ENCODE peak calls at places on chromosomes 5 and 9, in ten cellular contexts. R is AML-193; Y is effector memory CD4-positive, alpha-beta T cell; S is C1 segment of cervical spinal cord; A is IMR-90; M is T-helper 2 cell; J is activated T-cell treated with anti-CD3 and anti-CD28 coated beads, Interleukin-2, amount 50 U/mL, for 4 hours; D is A549; F is heart right ventricle; W is iris pigment epithelial cell. H is an unnamed sample.

GRCh38 chr5:16411741-16412455 is 53.7 kb downstream of the ZNF622 start:
- DNase-seq in R (no peak), Y (no peak), S (no peak), A (peak; percentile 46), M (no peak), J (no peak), D (no peak), F (no peak), W (peak; percentile 4), H (no peak)

GRCh38 chr9:16458696-16459420 is 411.6 kb downstream of the BNC2 start:
- DNase-seq in R (no peak), Y (no peak), S (no peak), A (peak; percentile 76), M (no peak), J (no peak), D (no peak), F (no peak), W (peak; percentile 63), H (no peak)

GRCh38 chr5:157159209-157159751 is 6.8 kb downstream of the GARIN3 start:
- DNase-seq in R (no peak), Y (peak; percentile 27), S (no peak), A (no peak), M (peak; percentile 92), J (no peak), D (no peak), F (no peak), W (no peak), H (no peak)

GRCh38 chr5:32170303-32171170 is 3.6 kb downstream of the GOLPH3 start:
- DNase-seq in R (peak; percentile 30), Y (no peak), S (no peak), A (peak; percentile 93), M (no peak), J (no peak), D (no peak), F (no peak), W (peak; percentile 71), H (no peak)

GRCh38 chr9:4143951-4144717 is 155.7 kb downstream of the GLIS3 start:
- DNase-seq in R (no peak), Y (no peak), S (no peak), A (peak; percentile 82), M (no peak), J (no peak), D (no peak), F (no peak), W (peak; percentile 82), H (no peak)

GRCh38 chr5:111223086-111223789 is 946 bp upstream of the CAMK4 start:
- DNase-seq in R (no peak), Y (no peak), S (no peak), A (no peak), M (peak; percentile 68), J (no peak), D (no peak), F (no peak), W (peak; percentile 4), H (no peak)

GRCh38 chr9:21854594-21854993 is 52.2 kb downstream of the MTAP start:
- DNase-seq in R (no peak), Y (no peak), S (no peak), A (peak; percentile 78), M (no peak), J (no peak), D (no peak), F (no peak), W (peak; percentile 97), H (no peak)

GRCh38 chr9:28735943-28736342 is 1162.7 kb upstream of the C9orf72 start:
- DNase-seq in R (no peak), Y (no peak), S (no peak), A (no peak), M (no peak), J (no peak), D (no peak), F (no peak), W (no peak), H (no peak)

GRCh38 chr5:59562756-59563389 is 330.7 kb downstream of the PDE4D start:
- DNase-seq in R (no peak), Y (peak; percentile 2), S (no peak), A (peak; percentile 33), M (peak; percentile 11), J (peak; percentile 4), D (peak; percentile 34), F (no peak), W (peak; percentile 95), H (peak; percentile 74)

GRCh38 chr5:172789687-172790495 is 18.9 kb upstream of the DUSP1 start:
- DNase-seq in R (no peak), Y (no peak), S (peak; percentile 73), A (no peak), M (no peak), J (no peak), D (no peak), F (no peak), W (no peak), H (no peak)

GRCh38 chr5:76325876-76326491 is 77.1 kb upstream of the IQGAP2 start:
- DNase-seq in R (no peak), Y (no peak), S (no peak), A (no peak), M (peak; percentile 90), J (no peak), D (no peak), F (no peak), W (no peak), H (no peak)

GRCh38 chr5:20360243-20360642 is 372.2 kb upstream of the CDH18 start:
- DNase-seq in R (no peak), Y (no peak), S (no peak), A (no peak), M (no peak), J (no peak), D (no peak), F (no peak), W (no peak), H (no peak)

GRCh38 chr5:162672030-162672429 is 604.5 kb downstream of the GABRG2 start:
- DNase-seq in R (peak; percentile 1), Y (no peak), S (no peak), A (no peak), M (no peak), J (no peak), D (no peak), F (no peak), W (no peak), H (no peak)

GRCh38 chr5:17327048-17327447 is 109.6 kb downstream of the BASP1 start:
- DNase-seq in R (no peak), Y (no peak), S (no peak), A (no peak), M (no peak), J (no peak), D (no peak), F (no peak), W (no peak), H (no peak)

GRCh38 chr9:124078641-124079040 is 67.1 kb downstream of the LHX2 start:
- DNase-seq in R (no peak), Y (no peak), S (no peak), A (peak; percentile 48), M (no peak), J (no peak), D (peak; percentile 35), F (no peak), W (peak; percentile 58), H (no peak)

GRCh38 chr5:76602094-76602726 is 21.0 kb downstream of the F2RL2 start:
- DNase-seq in R (no peak), Y (no peak), S (no peak), A (peak; percentile 56), M (no peak), J (no peak), D (no peak), F (no peak), W (peak; percentile 45), H (no peak)

GRCh38 chr5:83277953-83278352 is 193.6 kb upstream of the VCAN start:
- DNase-seq in R (no peak), Y (no peak), S (no peak), A (no peak), M (no peak), J (no peak), D (no peak), F (no peak), W (no peak), H (no peak)

GRCh38 chr5:115435776-115436712 is 108.5 kb downstream of the FEM1C start:
- DNase-seq in R (no peak), Y (no peak), S (no peak), A (peak; percentile 50), M (no peak), J (no peak), D (no peak), F (no peak), W (peak; percentile 62), H (no peak)

GRCh38 chr5:94885931-94886330 is 267.5 kb downstream of the SLF1 start:
- DNase-seq in R (no peak), Y (no peak), S (no peak), A (no peak), M (no peak), J (no peak), D (no peak), F (no peak), W (no peak), H (no peak)

GRCh38 chr9:4933177-4933576 is 51.9 kb upstream of the JAK2 start:
- DNase-seq in R (no peak), Y (no peak), S (no peak), A (no peak), M (no peak), J (no peak), D (no peak), F (no peak), W (peak; percentile 55), H (no peak)

GRCh38 chr9:127347831-127348699 is 48.9 kb upstream of the SLC2A8 start:
- DNase-seq in R (peak; percentile 1), Y (no peak), S (no peak), A (peak; percentile 75), M (peak; percentile 19), J (no peak), D (peak; percentile 55), F (no peak), W (peak; percentile 72), H (no peak)

GRCh38 chr5:89584339-89584956 is 701.5 kb upstream of the MEF2C start:
- DNase-seq in R (no peak), Y (no peak), S (no peak), A (peak; percentile 52), M (no peak), J (no peak), D (no peak), F (no peak), W (peak; percentile 41), H (no peak)

GRCh38 chr9:100099722-100100042 is 639 bp downstream of the INVS start:
- DNase-seq in R (no peak), Y (no peak), S (no peak), A (no peak), M (no peak), J (no peak), D (no peak), F (no peak), W (no peak), H (no peak)

GRCh38 chr9:113593682-113594281 is 130.3 kb downstream of the RGS3 start:
- DNase-seq in R (no peak), Y (no peak), S (peak; percentile 80), A (peak; percentile 98), M (peak; percentile 14), J (no peak), D (peak; percentile 93), F (peak; percentile 94), W (peak; percentile 97), H (peak; percentile 61)

GRCh38 chr5:5277118-5277517 is 137.0 kb downstream of the ADAMTS16 start:
- DNase-seq in R (no peak), Y (no peak), S (no peak), A (no peak), M (no peak), J (no peak), D (no peak), F (no peak), W (no peak), H (no peak)

GRCh38 chr9:113501821-113502220 is 38.3 kb downstream of the RGS3 start:
- DNase-seq in R (no peak), Y (no peak), S (no peak), A (no peak), M (no peak), J (no peak), D (no peak), F (no peak), W (no peak), H (no peak)

GRCh38 chr5:66963559-66963971 is 233.0 kb downstream of the CD180 start:
- DNase-seq in R (no peak), Y (no peak), S (no peak), A (peak; percentile 40), M (no peak), J (no peak), D (no peak), F (peak; percentile 18), W (peak; percentile 75), H (no peak)

GRCh38 chr5:129460951-129461815 is 1.1 kb downstream of the ADAMTS19 start:
- DNase-seq in R (no peak), Y (no peak), S (no peak), A (no peak), M (peak; percentile 10), J (no peak), D (peak; percentile 28), F (peak; percentile 32), W (peak; percentile 9), H (no peak)